ENCODE peak calls at places on chromosome 1, in eight cellular contexts. One of them, this sample, is unnamed.
A peak's percentile ranks its signal among the peaks of the same experiment; 100 is the strongest.

GRCh38 chr1:113118266-113118665 is 45.3 kb downstream of the LRIG2 start:
- DNase-seq in PC-3: no peak
- DNase-seq in GM13976: no peak
- DNase-seq in WTC11: no peak
- DNase-seq in GM12865: no peak
- DNase-seq in endodermal cell: no peak
- DNase-seq in GM23338: no peak
- DNase-seq in HCT116: no peak
- DNase-seq in this sample: no peak

GRCh38 chr1:112557385-112557784 is 48.6 kb downstream of the WNT2B start:
- DNase-seq in GM13976: no peak
- DNase-seq in GM23338: no peak
- DNase-seq in WTC11: no peak
- DNase-seq in endodermal cell: no peak
- DNase-seq in PC-3: no peak
- DNase-seq in GM12865: peak; percentile 12
- DNase-seq in HCT116: no peak
- DNase-seq in this sample: no peak

GRCh38 chr1:196546272-196547245 is 61.7 kb downstream of the KCNT2 start:
- DNase-seq in PC-3: no peak
- DNase-seq in GM12865: no peak
- DNase-seq in endodermal cell: no peak
- DNase-seq in HCT116: no peak
- DNase-seq in GM23338: no peak
- DNase-seq in GM13976: no peak
- DNase-seq in WTC11: no peak
- DNase-seq in this sample: no peak

GRCh38 chr1:15028117-15028516 is 125.4 kb upstream of the TMEM51 start:
- DNase-seq in WTC11: no peak
- DNase-seq in endodermal cell: no peak
- DNase-seq in HCT116: no peak
- DNase-seq in PC-3: peak; percentile 52
- DNase-seq in GM12865: no peak
- DNase-seq in GM13976: no peak
- DNase-seq in GM23338: no peak
- DNase-seq in this sample: no peak

GRCh38 chr1:227429447-227430359 is 111.4 kb upstream of the CDC42BPA start:
- DNase-seq in WTC11: no peak
- DNase-seq in GM13976: no peak
- DNase-seq in GM12865: no peak
- DNase-seq in PC-3: no peak
- DNase-seq in HCT116: no peak
- DNase-seq in endodermal cell: no peak
- DNase-seq in GM23338: no peak
- DNase-seq in this sample: no peak

GRCh38 chr1:64392109-64392508 is 77.8 kb upstream of the CACHD1 start:
- DNase-seq in WTC11: peak; percentile 45
- DNase-seq in GM12865: no peak
- DNase-seq in GM23338: peak; percentile 71
- DNase-seq in GM13976: no peak
- DNase-seq in PC-3: no peak
- DNase-seq in HCT116: no peak
- DNase-seq in endodermal cell: peak; percentile 76
- DNase-seq in this sample: no peak

GRCh38 chr1:119713538-119714456 is 2.1 kb downstream of the PHGDH start:
- DNase-seq in endodermal cell: peak; percentile 81
- DNase-seq in HCT116: no peak
- DNase-seq in PC-3: peak; percentile 4
- DNase-seq in GM23338: peak; percentile 82
- DNase-seq in GM13976: no peak
- DNase-seq in WTC11: peak; percentile 40
- DNase-seq in GM12865: no peak
- DNase-seq in this sample: no peak

GRCh38 chr1:116986531-116987255 is 14.9 kb upstream of the CD101 start:
- DNase-seq in endodermal cell: no peak
- DNase-seq in GM23338: peak; percentile 57
- DNase-seq in GM13976: no peak
- DNase-seq in HCT116: no peak
- DNase-seq in GM12865: no peak
- DNase-seq in PC-3: no peak
- DNase-seq in WTC11: peak; percentile 24
- DNase-seq in this sample: no peak

GRCh38 chr1:82485591-82486369 is 685.0 kb downstream of the ADGRL2 start:
- DNase-seq in GM12865: no peak
- DNase-seq in WTC11: peak; percentile 18
- DNase-seq in PC-3: peak; percentile 46
- DNase-seq in endodermal cell: peak; percentile 78
- DNase-seq in GM23338: peak; percentile 83
- DNase-seq in HCT116: no peak
- DNase-seq in GM13976: no peak
- DNase-seq in this sample: no peak

GRCh38 chr1:219317762-219318353 is 144.2 kb downstream of the LYPLAL1 start:
- DNase-seq in WTC11: peak; percentile 22
- DNase-seq in GM12865: peak; percentile 49
- DNase-seq in GM23338: peak; percentile 71
- DNase-seq in GM13976: peak; percentile 24
- DNase-seq in PC-3: peak; percentile 82
- DNase-seq in endodermal cell: peak; percentile 70
- DNase-seq in HCT116: no peak
- DNase-seq in this sample: peak; percentile 8

GRCh38 chr1:84936116-84936810 is 43.3 kb upstream of the LPAR3 start:
- DNase-seq in endodermal cell: peak; percentile 63
- DNase-seq in HCT116: peak; percentile 39
- DNase-seq in GM12865: peak; percentile 54
- DNase-seq in WTC11: no peak
- DNase-seq in PC-3: peak; percentile 81
- DNase-seq in GM13976: peak; percentile 42
- DNase-seq in GM23338: peak; percentile 87
- DNase-seq in this sample: peak; percentile 25

GRCh38 chr1:221712198-221712684 is 29.6 kb downstream of the DUSP10 start:
- DNase-seq in GM23338: no peak
- DNase-seq in endodermal cell: no peak
- DNase-seq in PC-3: peak; percentile 71
- DNase-seq in HCT116: no peak
- DNase-seq in WTC11: no peak
- DNase-seq in GM12865: peak; percentile 84
- DNase-seq in GM13976: peak; percentile 45
- DNase-seq in this sample: peak; percentile 51

GRCh38 chr1:47618830-47619229 is 181.0 kb downstream of the FOXD2 start:
- DNase-seq in GM12865: no peak
- DNase-seq in WTC11: no peak
- DNase-seq in endodermal cell: peak; percentile 35
- DNase-seq in PC-3: peak; percentile 21
- DNase-seq in GM13976: no peak
- DNase-seq in GM23338: peak; percentile 10
- DNase-seq in HCT116: no peak
- DNase-seq in this sample: no peak

GRCh38 chr1:159030865-159031472 is 21.3 kb downstream of the IFI16 start:
- DNase-seq in WTC11: no peak
- DNase-seq in HCT116: no peak
- DNase-seq in endodermal cell: peak; percentile 67
- DNase-seq in GM12865: no peak
- DNase-seq in PC-3: no peak
- DNase-seq in GM13976: no peak
- DNase-seq in GM23338: no peak
- DNase-seq in this sample: no peak

GRCh38 chr1:206578959-206579358 is 33.3 kb downstream of the EIF2D start:
- DNase-seq in GM13976: no peak
- DNase-seq in PC-3: no peak
- DNase-seq in WTC11: no peak
- DNase-seq in GM12865: no peak
- DNase-seq in endodermal cell: no peak
- DNase-seq in GM23338: no peak
- DNase-seq in HCT116: no peak
- DNase-seq in this sample: no peak

GRCh38 chr1:245458761-245459174 is 304.0 kb downstream of the KIF26B start:
- DNase-seq in WTC11: no peak
- DNase-seq in HCT116: no peak
- DNase-seq in PC-3: no peak
- DNase-seq in GM13976: no peak
- DNase-seq in GM12865: no peak
- DNase-seq in endodermal cell: peak; percentile 6
- DNase-seq in GM23338: no peak
- DNase-seq in this sample: no peak

DNA sequence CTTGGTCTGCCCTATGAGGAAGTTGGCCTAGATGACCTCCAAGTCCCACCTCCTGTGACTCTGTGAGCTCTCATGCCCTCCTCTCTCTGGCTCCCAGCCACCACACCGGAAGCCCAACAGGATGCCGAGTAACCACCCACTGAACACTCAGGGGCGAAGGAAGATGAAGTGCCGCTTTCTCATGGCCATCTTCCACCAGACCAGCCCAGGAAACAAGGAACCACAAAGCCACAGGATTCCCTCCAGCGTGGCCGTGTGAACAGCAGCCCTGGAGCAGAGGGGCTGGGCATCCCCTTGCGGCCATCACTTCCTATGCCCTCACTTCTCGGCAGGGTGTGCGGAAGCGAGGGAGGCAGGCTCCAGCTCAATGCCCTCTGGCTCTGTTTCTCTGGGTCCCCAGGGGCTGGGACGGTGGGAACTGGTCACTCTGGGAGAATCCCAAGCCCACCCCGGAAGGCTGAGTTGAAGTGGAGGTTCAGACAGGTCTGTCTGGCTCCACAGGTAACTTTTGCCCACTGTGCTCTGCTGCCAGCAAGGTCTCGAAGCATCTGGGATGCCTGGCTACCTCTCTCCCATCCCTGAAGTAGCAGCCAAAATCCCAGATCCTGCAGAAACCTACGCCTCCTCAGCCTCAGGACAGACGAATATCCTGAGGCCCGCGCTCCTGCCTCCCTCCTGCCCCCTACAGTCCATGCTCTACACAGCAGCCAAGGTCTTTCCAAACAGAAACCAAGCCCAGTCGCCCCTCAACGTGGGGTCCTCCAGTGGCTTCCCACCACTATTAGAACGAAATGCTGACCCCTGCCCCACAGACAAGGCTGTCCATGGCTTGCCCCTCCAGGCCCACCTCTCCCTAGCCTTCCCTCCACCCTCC is 44.2 kb upstream of the ECE1 start:
- DNase-seq in GM13976: peak; percentile 84
- DNase-seq in GM23338: peak; percentile 91
- DNase-seq in GM12865: peak; percentile 95
- DNase-seq in HCT116: no peak
- DNase-seq in WTC11: peak; percentile 84
- DNase-seq in endodermal cell: peak; percentile 94
- DNase-seq in PC-3: peak; percentile 84
- DNase-seq in this sample: peak; percentile 68
- TF ChIP-seq CTCF in GM13976: peak; percentile 67
- TF ChIP-seq CTCF in GM23338: peak; percentile 72
- TF ChIP-seq CTCF in GM12865: peak; percentile 85
- TF ChIP-seq CTCF in HCT116: peak; percentile 71
- TF ChIP-seq CTCF in WTC11: peak; percentile 65
- TF ChIP-seq CTCF in endodermal cell: peak; percentile 88
- TF ChIP-seq CTCF in PC-3: peak; percentile 76
- TF ChIP-seq CTCF in this sample: peak; percentile 81

DNA sequence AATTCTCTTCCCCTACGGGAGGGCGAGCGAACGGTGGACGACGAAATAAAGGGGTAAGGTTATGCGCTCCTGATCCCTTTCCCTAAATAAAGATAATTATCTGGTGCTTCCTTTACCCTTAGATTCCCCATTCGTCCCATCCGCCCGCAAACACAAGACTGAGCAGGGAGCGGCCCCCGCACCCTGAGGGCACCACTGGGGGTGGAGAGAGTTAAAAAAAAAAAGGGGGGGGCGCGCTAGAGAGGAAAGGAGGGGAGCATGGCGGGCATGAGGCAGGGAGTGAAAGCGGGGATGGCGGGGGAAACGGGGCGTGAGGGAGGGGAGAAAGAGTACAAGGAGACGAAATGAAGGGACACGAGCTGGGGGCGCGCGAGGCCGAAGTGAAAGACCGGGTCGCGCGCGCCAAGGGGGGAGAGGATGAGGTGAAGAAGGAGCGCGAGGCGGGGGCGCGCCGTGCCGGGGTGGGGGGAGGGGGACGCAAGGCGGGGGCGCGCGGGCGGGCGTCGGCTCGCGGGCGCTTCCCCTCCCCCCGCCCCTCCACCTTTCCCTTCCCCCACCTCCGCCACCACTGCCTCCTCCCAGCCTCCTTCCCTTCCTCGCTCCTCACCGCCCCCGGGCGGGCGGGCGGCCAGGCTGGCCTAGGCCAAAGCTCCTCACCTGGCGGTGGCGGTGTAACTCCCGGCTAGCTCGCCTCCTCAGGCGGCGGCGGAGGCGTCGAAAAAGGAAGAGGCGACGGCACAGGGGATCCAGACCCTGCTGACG is 515 bp downstream of the GATAD2B start:
- DNase-seq in WTC11: peak; percentile 73
- DNase-seq in endodermal cell: peak; percentile 91
- DNase-seq in PC-3: peak; percentile 67
- DNase-seq in GM12865: peak; percentile 86
- DNase-seq in HCT116: no peak
- DNase-seq in GM23338: peak; percentile 79
- DNase-seq in GM13976: no peak
- DNase-seq in this sample: no peak
- TF ChIP-seq CTCF in WTC11: no peak
- TF ChIP-seq CTCF in endodermal cell: peak; percentile 56
- TF ChIP-seq CTCF in PC-3: peak; percentile 10
- TF ChIP-seq CTCF in GM12865: peak; percentile 14
- TF ChIP-seq CTCF in HCT116: peak; percentile 8
- TF ChIP-seq CTCF in GM23338: no peak
- TF ChIP-seq CTCF in GM13976: peak; percentile 30
- TF ChIP-seq CTCF in this sample: peak; percentile 44

GRCh38 chr1:6224733-6225132 is 11.0 kb downstream of the ICMT start:
- DNase-seq in PC-3: peak; percentile 42
- DNase-seq in GM23338: peak; percentile 11
- DNase-seq in GM13976: no peak
- DNase-seq in endodermal cell: no peak
- DNase-seq in GM12865: no peak
- DNase-seq in HCT116: no peak
- DNase-seq in WTC11: no peak
- DNase-seq in this sample: no peak
- TF ChIP-seq CTCF in PC-3: peak; percentile 10
- TF ChIP-seq CTCF in GM23338: no peak
- TF ChIP-seq CTCF in GM13976: no peak
- TF ChIP-seq CTCF in endodermal cell: no peak
- TF ChIP-seq CTCF in GM12865: no peak
- TF ChIP-seq CTCF in HCT116: no peak
- TF ChIP-seq CTCF in WTC11: no peak
- TF ChIP-seq CTCF in this sample: no peak

GRCh38 chr1:35300376-35300775 is 31.9 kb downstream of the ZMYM4 start:
- DNase-seq in GM23338: no peak
- DNase-seq in endodermal cell: no peak
- DNase-seq in GM12865: no peak
- DNase-seq in WTC11: no peak
- DNase-seq in HCT116: no peak
- DNase-seq in GM13976: no peak
- DNase-seq in PC-3: no peak
- DNase-seq in this sample: no peak

GRCh38 chr1:35294809-35295208 is 26.3 kb downstream of the ZMYM4 start:
- DNase-seq in PC-3: no peak
- DNase-seq in WTC11: no peak
- DNase-seq in HCT116: no peak
- DNase-seq in endodermal cell: no peak
- DNase-seq in GM12865: no peak
- DNase-seq in GM13976: no peak
- DNase-seq in GM23338: no peak
- DNase-seq in this sample: no peak

GRCh38 chr1:35301674-35302392 is 33.3 kb downstream of the ZMYM4 start:
- DNase-seq in endodermal cell: no peak
- DNase-seq in HCT116: no peak
- DNase-seq in GM23338: no peak
- DNase-seq in WTC11: no peak
- DNase-seq in PC-3: no peak
- DNase-seq in GM12865: no peak
- DNase-seq in GM13976: no peak
- DNase-seq in this sample: no peak

GRCh38 chr1:35298464-35298863 is 30.0 kb downstream of the ZMYM4 start:
- DNase-seq in WTC11: peak; percentile 28
- DNase-seq in endodermal cell: peak; percentile 62
- DNase-seq in HCT116: no peak
- DNase-seq in GM13976: peak; percentile 54
- DNase-seq in PC-3: peak; percentile 37
- DNase-seq in GM23338: peak; percentile 77
- DNase-seq in GM12865: peak; percentile 80
- DNase-seq in this sample: peak; percentile 47
- TF ChIP-seq CTCF in WTC11: no peak
- TF ChIP-seq CTCF in endodermal cell: peak; percentile 56
- TF ChIP-seq CTCF in HCT116: peak; percentile 33
- TF ChIP-seq CTCF in GM13976: peak; percentile 43
- TF ChIP-seq CTCF in PC-3: peak; percentile 63
- TF ChIP-seq CTCF in GM23338: peak; percentile 57
- TF ChIP-seq CTCF in GM12865: peak; percentile 67
- TF ChIP-seq CTCF in this sample: peak; percentile 55

This sample was measured in GM13977.